ENCODE peak calls at places on chromosomes 16 and 17, in seven cellular contexts. N, V, O, H, F, E and M are unnamed samples.

GRCh38 chr16:80014241-80014939 is 413.9 kb upstream of the MAF start:
- DNase-seq in N (no peak), V (no peak), O (no peak), H (no peak), F (no peak), E (no peak), M (no peak)

GRCh38 chr16:83890359-83890758 is 8.6 kb upstream of the MLYCD start:
- DNase-seq in N (no peak), V (no peak), O (no peak), H (no peak), F (no peak), E (no peak), M (no peak)

GRCh38 chr16:72858611-72859493 is 189.1 kb downstream of the ZFHX3 start:
- DNase-seq in N (no peak), V (peak), O (no peak), H (no peak), F (no peak), E (peak), M (no peak)

GRCh38 chr17:78396436-78397335 is 18.2 kb downstream of the PGS1 start:
- DNase-seq in N (no peak), V (no peak), O (no peak), H (no peak), F (no peak), E (peak), M (no peak)

GRCh38 chr16:24993722-24994686 is 21.2 kb downstream of the ARHGAP17 start:
- DNase-seq in N (peak), V (peak), O (no peak), H (peak), F (no peak), E (no peak), M (no peak)

GRCh38 chr16:281660-282249 is 1.2 kb upstream of the PDIA2 start:
- DNase-seq in N (no peak), V (no peak), O (no peak), H (no peak), F (no peak), E (no peak), M (no peak)

GRCh38 chr17:65243838-65244237 is 106.7 kb downstream of the RGS9 start:
- DNase-seq in N (no peak), V (peak), O (no peak), H (peak), F (no peak), E (no peak), M (no peak)

GRCh38 chr17:67602974-67603373 is 114.8 kb upstream of the NOL11 start:
- DNase-seq in N (no peak), V (peak), O (peak), H (peak), F (peak), E (no peak), M (no peak)

GRCh38 chr17:31564291-31564690 is 172.8 kb downstream of the RAB11FIP4 start:
- DNase-seq in N (no peak), V (no peak), O (no peak), H (no peak), F (no peak), E (no peak), M (no peak)

GRCh38 chr16:67880584-67880983 is 4.1 kb upstream of the NRN1L start:
- DNase-seq in N (no peak), V (no peak), O (no peak), H (no peak), F (no peak), E (no peak), M (no peak)

GRCh38 chr17:29590979-29591736 is 1.7 kb upstream of the GIT1 start:
- DNase-seq in N (no peak), V (peak), O (peak), H (peak), F (peak), E (no peak), M (no peak)

GRCh38 chr17:14198013-14198412 is 38.6 kb downstream of the CDRT15 start:
- DNase-seq in N (no peak), V (no peak), O (peak), H (no peak), F (no peak), E (no peak), M (no peak)

GRCh38 chr16:84737658-84738057 is 37.9 kb downstream of the USP10 start:
- DNase-seq in N (no peak), V (no peak), O (no peak), H (no peak), F (no peak), E (no peak), M (no peak)

GRCh38 chr16:50244140-50244503 is 22.2 kb upstream of the ADCY7 start:
- DNase-seq in N (no peak), V (no peak), O (no peak), H (peak), F (no peak), E (no peak), M (no peak)

GRCh38 chr16:11308493-11309283 is 27.6 kb upstream of the PRM1 start:
- DNase-seq in N (no peak), V (no peak), O (no peak), H (no peak), F (no peak), E (no peak), M (no peak)

GRCh38 chr16:88455610-88456355 is 2.7 kb downstream of the ZFPM1 start:
- DNase-seq in N (no peak), V (peak), O (peak), H (peak), F (peak), E (no peak), M (peak)

GRCh38 chr17:75153854-75154194 is 488 bp downstream of the JPT1 start:
- DNase-seq in N (no peak), V (no peak), O (peak), H (peak), F (no peak), E (no peak), M (no peak)

GRCh38 chr17:3668279-3669084 is at the start of the genes EMC6 and TAX1BP3:
- DNase-seq in N (peak), V (peak), O (peak), H (peak), F (peak), E (peak), M (peak)

GRCh38 chr17:33433581-33433980 is 140.5 kb upstream of the ASIC2 start:
- DNase-seq in N (no peak), V (no peak), O (no peak), H (no peak), F (no peak), E (no peak), M (no peak)

GRCh38 chr17:81295678-81296381 is 723 bp upstream of the SLC38A10 start:
- DNase-seq in N (peak), V (peak), O (peak), H (peak), F (peak), E (no peak), M (peak)